ENCODE peak calls at places on chromosomes 5 and 9, in ten cellular contexts. One of them, this sample, is unnamed.
A peak's percentile ranks its signal among the peaks of the same experiment; 100 is the strongest.

GRCh38 chr5:180161420-180162303 is 47.3 kb downstream of the RASGEF1C start:
- DNase-seq in aorta: no peak
- DNase-seq in MM.1S: no peak
- DNase-seq in RWPE1: no peak
- DNase-seq in astrocyte of the cerebellum: no peak
- DNase-seq in PC-3: no peak
- DNase-seq in activated naive CD4-positive, alpha-beta T cell treated with Interleukin-2 at 50 U/mL for 16 hours: no peak
- DNase-seq in GM20000: no peak
- DNase-seq in H7: peak; percentile 73
- DNase-seq in suprapubic skin: no peak
- DNase-seq in this sample: peak; percentile 37

GRCh38 chr5:156475831-156476551 is 149.0 kb downstream of the SGCD start:
- DNase-seq in activated naive CD4-positive, alpha-beta T cell treated with Interleukin-2 at 50 U/mL for 16 hours: no peak
- DNase-seq in MM.1S: no peak
- DNase-seq in GM20000: no peak
- DNase-seq in H7: peak; percentile 7
- DNase-seq in RWPE1: peak; percentile 70
- DNase-seq in suprapubic skin: peak; percentile 60
- DNase-seq in astrocyte of the cerebellum: peak; percentile 87
- DNase-seq in PC-3: no peak
- DNase-seq in aorta: peak; percentile 55
- DNase-seq in this sample: peak; percentile 87

GRCh38 chr5:37197340-37198050 is 51.7 kb downstream of the CPLANE1 start:
- DNase-seq in astrocyte of the cerebellum: no peak
- DNase-seq in MM.1S: peak; percentile 39
- DNase-seq in aorta: no peak
- DNase-seq in GM20000: peak; percentile 59
- DNase-seq in suprapubic skin: no peak
- DNase-seq in RWPE1: no peak
- DNase-seq in activated naive CD4-positive, alpha-beta T cell treated with Interleukin-2 at 50 U/mL for 16 hours: no peak
- DNase-seq in PC-3: no peak
- DNase-seq in H7: no peak
- DNase-seq in this sample: peak; percentile 15

GRCh38 chr5:166428264-166428663 is 1863.2 kb upstream of the WWC1 start:
- DNase-seq in PC-3: no peak
- DNase-seq in GM20000: no peak
- DNase-seq in activated naive CD4-positive, alpha-beta T cell treated with Interleukin-2 at 50 U/mL for 16 hours: no peak
- DNase-seq in H7: no peak
- DNase-seq in RWPE1: no peak
- DNase-seq in astrocyte of the cerebellum: no peak
- DNase-seq in suprapubic skin: no peak
- DNase-seq in aorta: no peak
- DNase-seq in MM.1S: no peak
- DNase-seq in this sample: no peak

GRCh38 chr5:78634634-78635033 is 13.9 kb downstream of the LHFPL2 start:
- DNase-seq in RWPE1: no peak
- DNase-seq in GM20000: no peak
- DNase-seq in H7: no peak
- DNase-seq in suprapubic skin: no peak
- DNase-seq in astrocyte of the cerebellum: no peak
- DNase-seq in MM.1S: no peak
- DNase-seq in activated naive CD4-positive, alpha-beta T cell treated with Interleukin-2 at 50 U/mL for 16 hours: no peak
- DNase-seq in PC-3: no peak
- DNase-seq in aorta: no peak
- DNase-seq in this sample: no peak

GRCh38 chr5:10681605-10682428 is 79.2 kb downstream of the DAP start:
- DNase-seq in MM.1S: no peak
- DNase-seq in RWPE1: no peak
- DNase-seq in activated naive CD4-positive, alpha-beta T cell treated with Interleukin-2 at 50 U/mL for 16 hours: no peak
- DNase-seq in aorta: no peak
- DNase-seq in H7: no peak
- DNase-seq in astrocyte of the cerebellum: no peak
- DNase-seq in suprapubic skin: no peak
- DNase-seq in PC-3: no peak
- DNase-seq in GM20000: no peak
- DNase-seq in this sample: no peak

GRCh38 chr5:147445093-147445492 is 64.8 kb downstream of the DPYSL3 start:
- DNase-seq in activated naive CD4-positive, alpha-beta T cell treated with Interleukin-2 at 50 U/mL for 16 hours: no peak
- DNase-seq in astrocyte of the cerebellum: no peak
- DNase-seq in RWPE1: no peak
- DNase-seq in suprapubic skin: no peak
- DNase-seq in H7: no peak
- DNase-seq in GM20000: no peak
- DNase-seq in MM.1S: no peak
- DNase-seq in PC-3: no peak
- DNase-seq in aorta: no peak
- DNase-seq in this sample: no peak

GRCh38 chr9:133207540-133208170 is 1.4 kb downstream of the OBP2B start:
- DNase-seq in GM20000: no peak
- DNase-seq in activated naive CD4-positive, alpha-beta T cell treated with Interleukin-2 at 50 U/mL for 16 hours: no peak
- DNase-seq in MM.1S: no peak
- DNase-seq in aorta: no peak
- DNase-seq in astrocyte of the cerebellum: no peak
- DNase-seq in suprapubic skin: no peak
- DNase-seq in RWPE1: no peak
- DNase-seq in PC-3: no peak
- DNase-seq in H7: no peak
- DNase-seq in this sample: no peak

GRCh38 chr9:117435630-117436261 is 20.9 kb upstream of the ASTN2 start:
- DNase-seq in astrocyte of the cerebellum: no peak
- DNase-seq in GM20000: no peak
- DNase-seq in suprapubic skin: no peak
- DNase-seq in H7: no peak
- DNase-seq in RWPE1: no peak
- DNase-seq in MM.1S: no peak
- DNase-seq in activated naive CD4-positive, alpha-beta T cell treated with Interleukin-2 at 50 U/mL for 16 hours: no peak
- DNase-seq in PC-3: no peak
- DNase-seq in aorta: no peak
- DNase-seq in this sample: no peak

GRCh38 chr9:137982132-137982666 is 104.6 kb downstream of the CACNA1B start:
- DNase-seq in MM.1S: no peak
- DNase-seq in activated naive CD4-positive, alpha-beta T cell treated with Interleukin-2 at 50 U/mL for 16 hours: no peak
- DNase-seq in RWPE1: peak; percentile 44
- DNase-seq in aorta: no peak
- DNase-seq in astrocyte of the cerebellum: no peak
- DNase-seq in GM20000: no peak
- DNase-seq in suprapubic skin: no peak
- DNase-seq in PC-3: peak; percentile 64
- DNase-seq in H7: no peak
- DNase-seq in this sample: no peak

GRCh38 chr9:134533850-134534585 is 107.6 kb upstream of the COL5A1 start:
- DNase-seq in GM20000: no peak
- DNase-seq in aorta: no peak
- DNase-seq in activated naive CD4-positive, alpha-beta T cell treated with Interleukin-2 at 50 U/mL for 16 hours: no peak
- DNase-seq in astrocyte of the cerebellum: no peak
- DNase-seq in H7: no peak
- DNase-seq in PC-3: no peak
- DNase-seq in MM.1S: no peak
- DNase-seq in RWPE1: no peak
- DNase-seq in suprapubic skin: no peak
- DNase-seq in this sample: no peak

GRCh38 chr5:154857091-154857533 is 1.3 kb upstream of the CNOT8 start:
- DNase-seq in H7: no peak
- DNase-seq in aorta: no peak
- DNase-seq in PC-3: peak; percentile 7
- DNase-seq in suprapubic skin: no peak
- DNase-seq in GM20000: peak; percentile 47
- DNase-seq in MM.1S: peak; percentile 43
- DNase-seq in activated naive CD4-positive, alpha-beta T cell treated with Interleukin-2 at 50 U/mL for 16 hours: peak; percentile 58
- DNase-seq in RWPE1: peak; percentile 54
- DNase-seq in astrocyte of the cerebellum: no peak
- DNase-seq in this sample: peak; percentile 78

GRCh38 chr5:103519550-103519949 is 43.0 kb downstream of the NUDT12 start:
- DNase-seq in H7: peak; percentile 1
- DNase-seq in astrocyte of the cerebellum: no peak
- DNase-seq in PC-3: peak; percentile 73
- DNase-seq in suprapubic skin: no peak
- DNase-seq in MM.1S: no peak
- DNase-seq in GM20000: no peak
- DNase-seq in activated naive CD4-positive, alpha-beta T cell treated with Interleukin-2 at 50 U/mL for 16 hours: no peak
- DNase-seq in aorta: no peak
- DNase-seq in RWPE1: no peak
- DNase-seq in this sample: peak; percentile 31

GRCh38 chr5:55187370-55187769 is 14.4 kb upstream of the CDC20B start:
- DNase-seq in PC-3: peak; percentile 44
- DNase-seq in activated naive CD4-positive, alpha-beta T cell treated with Interleukin-2 at 50 U/mL for 16 hours: no peak
- DNase-seq in aorta: no peak
- DNase-seq in GM20000: no peak
- DNase-seq in H7: peak; percentile 36
- DNase-seq in astrocyte of the cerebellum: no peak
- DNase-seq in MM.1S: peak; percentile 32
- DNase-seq in RWPE1: peak; percentile 78
- DNase-seq in suprapubic skin: no peak
- DNase-seq in this sample: peak; percentile 45

GRCh38 chr5:110625376-110625999 is 101.0 kb downstream of the TMEM232 start:
- DNase-seq in GM20000: peak; percentile 3
- DNase-seq in astrocyte of the cerebellum: peak; percentile 19
- DNase-seq in RWPE1: peak; percentile 25
- DNase-seq in suprapubic skin: no peak
- DNase-seq in activated naive CD4-positive, alpha-beta T cell treated with Interleukin-2 at 50 U/mL for 16 hours: no peak
- DNase-seq in H7: peak; percentile 1
- DNase-seq in aorta: no peak
- DNase-seq in MM.1S: peak; percentile 65
- DNase-seq in PC-3: peak; percentile 70
- DNase-seq in this sample: peak; percentile 21

GRCh38 chr5:133756756-133757155 is 144.4 kb upstream of the FSTL4 start:
- DNase-seq in GM20000: no peak
- DNase-seq in RWPE1: no peak
- DNase-seq in H7: no peak
- DNase-seq in astrocyte of the cerebellum: no peak
- DNase-seq in MM.1S: no peak
- DNase-seq in activated naive CD4-positive, alpha-beta T cell treated with Interleukin-2 at 50 U/mL for 16 hours: no peak
- DNase-seq in aorta: no peak
- DNase-seq in PC-3: no peak
- DNase-seq in suprapubic skin: no peak
- DNase-seq in this sample: no peak

GRCh38 chr5:16756692-16757091 is 139.9 kb upstream of the RETREG1 start:
- DNase-seq in GM20000: no peak
- DNase-seq in aorta: no peak
- DNase-seq in RWPE1: no peak
- DNase-seq in MM.1S: no peak
- DNase-seq in activated naive CD4-positive, alpha-beta T cell treated with Interleukin-2 at 50 U/mL for 16 hours: no peak
- DNase-seq in astrocyte of the cerebellum: no peak
- DNase-seq in suprapubic skin: no peak
- DNase-seq in H7: no peak
- DNase-seq in PC-3: no peak
- DNase-seq in this sample: no peak

GRCh38 chr5:78727786-78728761 is 79.5 kb upstream of the LHFPL2 start:
- DNase-seq in H7: no peak
- DNase-seq in suprapubic skin: no peak
- DNase-seq in MM.1S: peak; percentile 74
- DNase-seq in astrocyte of the cerebellum: no peak
- DNase-seq in activated naive CD4-positive, alpha-beta T cell treated with Interleukin-2 at 50 U/mL for 16 hours: no peak
- DNase-seq in aorta: no peak
- DNase-seq in RWPE1: no peak
- DNase-seq in GM20000: peak; percentile 68
- DNase-seq in PC-3: no peak
- DNase-seq in this sample: no peak

GRCh38 chr5:37628876-37629275 is 211.0 kb downstream of the GDNF start:
- DNase-seq in aorta: no peak
- DNase-seq in activated naive CD4-positive, alpha-beta T cell treated with Interleukin-2 at 50 U/mL for 16 hours: no peak
- DNase-seq in GM20000: no peak
- DNase-seq in PC-3: no peak
- DNase-seq in suprapubic skin: no peak
- DNase-seq in MM.1S: no peak
- DNase-seq in astrocyte of the cerebellum: no peak
- DNase-seq in H7: no peak
- DNase-seq in RWPE1: no peak
- DNase-seq in this sample: no peak

GRCh38 chr9:113511856-113512761 is 48.6 kb downstream of the RGS3 start:
- DNase-seq in PC-3: no peak
- DNase-seq in activated naive CD4-positive, alpha-beta T cell treated with Interleukin-2 at 50 U/mL for 16 hours: peak; percentile 84
- DNase-seq in aorta: no peak
- DNase-seq in suprapubic skin: no peak
- DNase-seq in RWPE1: no peak
- DNase-seq in GM20000: peak; percentile 82
- DNase-seq in astrocyte of the cerebellum: no peak
- DNase-seq in H7: no peak
- DNase-seq in MM.1S: no peak
- DNase-seq in this sample: no peak

GRCh38 chr5:178313316-178313715 is 80.7 kb upstream of the PHYKPL start:
- DNase-seq in activated naive CD4-positive, alpha-beta T cell treated with Interleukin-2 at 50 U/mL for 16 hours: no peak
- DNase-seq in RWPE1: no peak
- DNase-seq in GM20000: no peak
- DNase-seq in aorta: peak; percentile 33
- DNase-seq in MM.1S: no peak
- DNase-seq in PC-3: no peak
- DNase-seq in H7: no peak
- DNase-seq in suprapubic skin: peak; percentile 29
- DNase-seq in astrocyte of the cerebellum: no peak
- DNase-seq in this sample: no peak

GRCh38 chr5:98529321-98529720 is 244.1 kb upstream of the RGMB start:
- DNase-seq in suprapubic skin: no peak
- DNase-seq in activated naive CD4-positive, alpha-beta T cell treated with Interleukin-2 at 50 U/mL for 16 hours: no peak
- DNase-seq in astrocyte of the cerebellum: no peak
- DNase-seq in aorta: no peak
- DNase-seq in RWPE1: no peak
- DNase-seq in PC-3: no peak
- DNase-seq in H7: no peak
- DNase-seq in GM20000: no peak
- DNase-seq in MM.1S: no peak
- DNase-seq in this sample: peak; percentile 78

GRCh38 chr5:140151719-140152609 is 23.0 kb upstream of the CYSTM1 start:
- DNase-seq in H7: peak; percentile 49
- DNase-seq in astrocyte of the cerebellum: no peak
- DNase-seq in PC-3: no peak
- DNase-seq in activated naive CD4-positive, alpha-beta T cell treated with Interleukin-2 at 50 U/mL for 16 hours: no peak
- DNase-seq in MM.1S: no peak
- DNase-seq in aorta: no peak
- DNase-seq in suprapubic skin: no peak
- DNase-seq in GM20000: no peak
- DNase-seq in RWPE1: no peak
- DNase-seq in this sample: no peak

GRCh38 chr5:170508036-170508435 is 4.2 kb downstream of the KCNIP1 start:
- DNase-seq in MM.1S: no peak
- DNase-seq in aorta: no peak
- DNase-seq in suprapubic skin: no peak
- DNase-seq in GM20000: peak; percentile 22
- DNase-seq in astrocyte of the cerebellum: no peak
- DNase-seq in H7: no peak
- DNase-seq in RWPE1: no peak
- DNase-seq in PC-3: no peak
- DNase-seq in activated naive CD4-positive, alpha-beta T cell treated with Interleukin-2 at 50 U/mL for 16 hours: no peak
- DNase-seq in this sample: peak; percentile 34

GRCh38 chr5:116343961-116344360 is 230.7 kb downstream of the SEMA6A start:
- DNase-seq in PC-3: no peak
- DNase-seq in RWPE1: no peak
- DNase-seq in H7: peak; percentile 37
- DNase-seq in astrocyte of the cerebellum: no peak
- DNase-seq in MM.1S: no peak
- DNase-seq in GM20000: no peak
- DNase-seq in aorta: no peak
- DNase-seq in suprapubic skin: no peak
- DNase-seq in activated naive CD4-positive, alpha-beta T cell treated with Interleukin-2 at 50 U/mL for 16 hours: no peak
- DNase-seq in this sample: peak; percentile 87

GRCh38 chr5:93574939-93575241 is 6.1 kb downstream of the NR2F1-AS1 start:
- DNase-seq in astrocyte of the cerebellum: no peak
- DNase-seq in RWPE1: no peak
- DNase-seq in MM.1S: no peak
- DNase-seq in GM20000: peak; percentile 6
- DNase-seq in H7: no peak
- DNase-seq in suprapubic skin: no peak
- DNase-seq in PC-3: no peak
- DNase-seq in aorta: no peak
- DNase-seq in activated naive CD4-positive, alpha-beta T cell treated with Interleukin-2 at 50 U/mL for 16 hours: no peak
- DNase-seq in this sample: no peak

GRCh38 chr5:181052928-181053759 is 13.1 kb downstream of the BTNL9 start:
- DNase-seq in activated naive CD4-positive, alpha-beta T cell treated with Interleukin-2 at 50 U/mL for 16 hours: peak; percentile 5
- DNase-seq in suprapubic skin: no peak
- DNase-seq in RWPE1: peak; percentile 57
- DNase-seq in MM.1S: no peak
- DNase-seq in H7: peak; percentile 91
- DNase-seq in astrocyte of the cerebellum: no peak
- DNase-seq in GM20000: peak; percentile 56
- DNase-seq in PC-3: peak; percentile 20
- DNase-seq in aorta: no peak
- DNase-seq in this sample: no peak

GRCh38 chr9:4489562-4489918 is 728 bp upstream of the SLC1A1 start:
- DNase-seq in activated naive CD4-positive, alpha-beta T cell treated with Interleukin-2 at 50 U/mL for 16 hours: no peak
- DNase-seq in suprapubic skin: no peak
- DNase-seq in RWPE1: no peak
- DNase-seq in H7: peak; percentile 52
- DNase-seq in PC-3: peak; percentile 43
- DNase-seq in GM20000: no peak
- DNase-seq in aorta: peak; percentile 63
- DNase-seq in astrocyte of the cerebellum: no peak
- DNase-seq in MM.1S: no peak
- DNase-seq in this sample: peak; percentile 49

This sample was measured in mesendoderm.